ENCODE peak calls at places on chromosomes 12 and 14, in six cellular contexts. One of them, this sample, is unnamed.

GRCh38 chr14:76011959-76012802 is 26.6 kb downstream of the IFT43 start:
- DNase-seq in CD8-positive, alpha-beta T cell: no peak
- DNase-seq in naive thymus-derived CD4-positive, alpha-beta T cell: no peak
- DNase-seq in psoas muscle: no peak
- DNase-seq in K562: no peak
- DNase-seq in tibial artery: peak; percentile 86
- DNase-seq in this sample: no peak

GRCh38 chr12:107461222-107461980 is 224.2 kb upstream of the PWP1 start:
- DNase-seq in naive thymus-derived CD4-positive, alpha-beta T cell: no peak
- DNase-seq in psoas muscle: no peak
- DNase-seq in tibial artery: no peak
- DNase-seq in K562: no peak
- DNase-seq in CD8-positive, alpha-beta T cell: no peak
- DNase-seq in this sample: peak; percentile 95

GRCh38 chr14:63563370-63564026 is 20.3 kb upstream of the PPP2R5E start:
- DNase-seq in CD8-positive, alpha-beta T cell: no peak
- DNase-seq in psoas muscle: no peak
- DNase-seq in tibial artery: no peak
- DNase-seq in K562: peak; percentile 13
- DNase-seq in naive thymus-derived CD4-positive, alpha-beta T cell: no peak
- DNase-seq in this sample: no peak

GRCh38 chr14:85534914-85535313 is 5.0 kb downstream of the FLRT2 start:
- DNase-seq in K562: no peak
- DNase-seq in CD8-positive, alpha-beta T cell: no peak
- DNase-seq in tibial artery: no peak
- DNase-seq in psoas muscle: no peak
- DNase-seq in naive thymus-derived CD4-positive, alpha-beta T cell: no peak
- DNase-seq in this sample: no peak

GRCh38 chr14:57818511-57818910 is 47.4 kb downstream of the SLC35F4 start:
- DNase-seq in CD8-positive, alpha-beta T cell: no peak
- DNase-seq in tibial artery: no peak
- DNase-seq in psoas muscle: no peak
- DNase-seq in K562: no peak
- DNase-seq in naive thymus-derived CD4-positive, alpha-beta T cell: no peak
- DNase-seq in this sample: no peak

GRCh38 chr12:102329883-102330282 is 132.2 kb upstream of the PMCH start:
- DNase-seq in K562: no peak
- DNase-seq in tibial artery: no peak
- DNase-seq in psoas muscle: no peak
- DNase-seq in CD8-positive, alpha-beta T cell: no peak
- DNase-seq in naive thymus-derived CD4-positive, alpha-beta T cell: no peak
- DNase-seq in this sample: no peak

GRCh38 chr14:65308536-65308935 is 104.0 kb upstream of the FUT8 start:
- DNase-seq in CD8-positive, alpha-beta T cell: no peak
- DNase-seq in tibial artery: no peak
- DNase-seq in naive thymus-derived CD4-positive, alpha-beta T cell: no peak
- DNase-seq in K562: no peak
- DNase-seq in psoas muscle: no peak
- DNase-seq in this sample: no peak

GRCh38 chr14:83765200-83765599 is 1764.7 kb upstream of the FLRT2 start:
- DNase-seq in K562: no peak
- DNase-seq in CD8-positive, alpha-beta T cell: no peak
- DNase-seq in tibial artery: no peak
- DNase-seq in naive thymus-derived CD4-positive, alpha-beta T cell: no peak
- DNase-seq in psoas muscle: no peak
- DNase-seq in this sample: no peak

GRCh38 chr12:54723653-54724256 is 75.6 kb upstream of the DCD start:
- DNase-seq in CD8-positive, alpha-beta T cell: peak; percentile 18
- DNase-seq in naive thymus-derived CD4-positive, alpha-beta T cell: peak; percentile 39
- DNase-seq in psoas muscle: no peak
- DNase-seq in K562: peak; percentile 52
- DNase-seq in tibial artery: no peak
- DNase-seq in this sample: no peak

GRCh38 chr14:100606687-100607610 is 19.7 kb upstream of the BEGAIN start:
- DNase-seq in tibial artery: peak; percentile 6
- DNase-seq in K562: no peak
- DNase-seq in CD8-positive, alpha-beta T cell: no peak
- DNase-seq in naive thymus-derived CD4-positive, alpha-beta T cell: no peak
- DNase-seq in psoas muscle: no peak
- DNase-seq in this sample: no peak

GRCh38 chr12:117486840-117487659 is 125.6 kb upstream of the NOS1 start:
- DNase-seq in psoas muscle: peak; percentile 74
- DNase-seq in naive thymus-derived CD4-positive, alpha-beta T cell: no peak
- DNase-seq in tibial artery: peak; percentile 71
- DNase-seq in CD8-positive, alpha-beta T cell: no peak
- DNase-seq in K562: no peak
- DNase-seq in this sample: peak; percentile 81

GRCh38 chr14:23121401-23121800 is 2.3 kb upstream of the CEBPE start:
- DNase-seq in tibial artery: peak; percentile 69
- DNase-seq in CD8-positive, alpha-beta T cell: no peak
- DNase-seq in psoas muscle: peak; percentile 42
- DNase-seq in naive thymus-derived CD4-positive, alpha-beta T cell: no peak
- DNase-seq in K562: no peak
- DNase-seq in this sample: no peak

GRCh38 chr12:106189341-106189740 is 50.6 kb upstream of the NUAK1 start:
- DNase-seq in tibial artery: no peak
- DNase-seq in K562: no peak
- DNase-seq in CD8-positive, alpha-beta T cell: no peak
- DNase-seq in naive thymus-derived CD4-positive, alpha-beta T cell: no peak
- DNase-seq in psoas muscle: no peak
- DNase-seq in this sample: no peak

GRCh38 chr14:105092912-105093425 is 27.7 kb upstream of the GPR132 start:
- DNase-seq in tibial artery: peak; percentile 75
- DNase-seq in K562: peak; percentile 36
- DNase-seq in CD8-positive, alpha-beta T cell: peak; percentile 65
- DNase-seq in naive thymus-derived CD4-positive, alpha-beta T cell: peak; percentile 51
- DNase-seq in psoas muscle: peak; percentile 68
- DNase-seq in this sample: peak; percentile 65

GRCh38 chr14:103727313-103728000 is 11.8 kb downstream of the ZFYVE21 start:
- DNase-seq in psoas muscle: peak; percentile 3
- DNase-seq in CD8-positive, alpha-beta T cell: no peak
- DNase-seq in K562: no peak
- DNase-seq in tibial artery: no peak
- DNase-seq in naive thymus-derived CD4-positive, alpha-beta T cell: no peak
- DNase-seq in this sample: no peak

GRCh38 chr12:4707306-4707705 is 12.9 kb upstream of the GALNT8 start:
- DNase-seq in K562: no peak
- DNase-seq in psoas muscle: no peak
- DNase-seq in tibial artery: no peak
- DNase-seq in naive thymus-derived CD4-positive, alpha-beta T cell: no peak
- DNase-seq in CD8-positive, alpha-beta T cell: no peak
- DNase-seq in this sample: no peak

GRCh38 chr12:89259831-89260230 is 92.5 kb downstream of the DUSP6 start:
- DNase-seq in K562: no peak
- DNase-seq in naive thymus-derived CD4-positive, alpha-beta T cell: no peak
- DNase-seq in psoas muscle: no peak
- DNase-seq in tibial artery: no peak
- DNase-seq in CD8-positive, alpha-beta T cell: no peak
- DNase-seq in this sample: no peak

GRCh38 chr12:99057670-99058069 is 412.6 kb downstream of the APAF1 start:
- DNase-seq in CD8-positive, alpha-beta T cell: no peak
- DNase-seq in psoas muscle: no peak
- DNase-seq in naive thymus-derived CD4-positive, alpha-beta T cell: no peak
- DNase-seq in tibial artery: no peak
- DNase-seq in K562: no peak
- DNase-seq in this sample: no peak

GRCh38 chr14:76867536-76868452 is 41.6 kb downstream of the LRRC74A start:
- DNase-seq in K562: no peak
- DNase-seq in tibial artery: no peak
- DNase-seq in naive thymus-derived CD4-positive, alpha-beta T cell: peak; percentile 53
- DNase-seq in CD8-positive, alpha-beta T cell: peak; percentile 46
- DNase-seq in psoas muscle: no peak
- DNase-seq in this sample: no peak

GRCh38 chr14:51849095-51849494 is 11.3 kb upstream of the GNG2 start:
- DNase-seq in tibial artery: no peak
- DNase-seq in CD8-positive, alpha-beta T cell: no peak
- DNase-seq in naive thymus-derived CD4-positive, alpha-beta T cell: no peak
- DNase-seq in K562: no peak
- DNase-seq in psoas muscle: no peak
- DNase-seq in this sample: no peak

GRCh38 chr12:94282675-94283074 is 134.3 kb downstream of the PLXNC1 start:
- DNase-seq in CD8-positive, alpha-beta T cell: peak; percentile 50
- DNase-seq in tibial artery: no peak
- DNase-seq in psoas muscle: no peak
- DNase-seq in K562: no peak
- DNase-seq in naive thymus-derived CD4-positive, alpha-beta T cell: no peak
- DNase-seq in this sample: no peak

DNA sequence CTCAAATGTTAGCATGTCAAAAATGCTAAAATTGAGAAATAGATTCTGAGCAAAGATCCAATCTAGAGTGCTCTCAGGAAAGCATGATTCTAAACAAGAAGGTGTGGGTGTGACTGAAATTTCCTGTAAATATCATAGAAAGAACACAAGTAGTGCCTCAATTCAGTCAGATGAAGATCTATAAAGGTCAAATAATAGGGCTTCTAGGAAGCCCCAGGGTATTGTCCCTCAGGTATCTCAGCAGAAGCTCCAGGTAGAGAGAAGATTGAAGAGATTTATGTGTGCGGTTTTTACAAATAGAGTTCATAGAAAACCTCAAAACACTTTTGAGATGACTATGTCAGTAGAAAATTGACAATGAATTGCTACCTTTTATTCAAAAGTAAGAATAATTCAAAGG is 13.0 kb downstream of the KLRD1 start:
- DNase-seq in psoas muscle: no peak
- DNase-seq in naive thymus-derived CD4-positive, alpha-beta T cell: no peak
- DNase-seq in K562: no peak
- DNase-seq in CD8-positive, alpha-beta T cell: no peak
- DNase-seq in tibial artery: no peak
- DNase-seq in this sample: no peak
- H3K4me3 ChIP-seq in psoas muscle: no peak overlapping the region
- H3K4me3 ChIP-seq in naive thymus-derived CD4-positive, alpha-beta T cell: no peak overlapping the region
- H3K4me3 ChIP-seq in K562: no peak overlapping the region
- H3K4me3 ChIP-seq in CD8-positive, alpha-beta T cell: no peak overlapping the region
- H3K4me3 ChIP-seq in tibial artery: no peak overlapping the region
- H3K4me3 ChIP-seq in this sample: no peak overlapping the region

GRCh38 chr14:101839236-101839635 is 77.7 kb downstream of the PPP2R5C start:
- DNase-seq in tibial artery: no peak
- DNase-seq in CD8-positive, alpha-beta T cell: no peak
- DNase-seq in naive thymus-derived CD4-positive, alpha-beta T cell: peak; percentile 47
- DNase-seq in K562: no peak
- DNase-seq in psoas muscle: no peak
- DNase-seq in this sample: no peak
- H3K4me1 ChIP-seq in tibial artery: peaks cover 36% of the 10 kb centered on the region
- H3K4me1 ChIP-seq in CD8-positive, alpha-beta T cell: peaks cover 83% of the 10 kb centered on the region
- H3K4me1 ChIP-seq in naive thymus-derived CD4-positive, alpha-beta T cell: peaks cover 94% of the 10 kb centered on the region
- H3K4me1 ChIP-seq in K562: peaks cover 10% of the 10 kb centered on the region
- H3K4me1 ChIP-seq in psoas muscle: peaks cover 40% of the 10 kb centered on the region
- H3K4me1 ChIP-seq in this sample: peaks cover 12% of the 10 kb centered on the region

GRCh38 chr12:113359939-113360748 is 1.8 kb downstream of the PLBD2 start:
- DNase-seq in CD8-positive, alpha-beta T cell: no peak
- DNase-seq in psoas muscle: peak; percentile 42
- DNase-seq in K562: no peak
- DNase-seq in naive thymus-derived CD4-positive, alpha-beta T cell: no peak
- DNase-seq in tibial artery: no peak
- DNase-seq in this sample: no peak
- H3K4me3 ChIP-seq in CD8-positive, alpha-beta T cell: no peak overlapping the region
- H3K4me3 ChIP-seq in psoas muscle: peak overlapping the region; percentile 94
- H3K4me3 ChIP-seq in K562: peak overlapping the region; percentile 96
- H3K4me3 ChIP-seq in naive thymus-derived CD4-positive, alpha-beta T cell: no peak overlapping the region
- H3K4me3 ChIP-seq in tibial artery: peak overlapping the region; percentile 68
- H3K4me3 ChIP-seq in this sample: no peak overlapping the region

DNA sequence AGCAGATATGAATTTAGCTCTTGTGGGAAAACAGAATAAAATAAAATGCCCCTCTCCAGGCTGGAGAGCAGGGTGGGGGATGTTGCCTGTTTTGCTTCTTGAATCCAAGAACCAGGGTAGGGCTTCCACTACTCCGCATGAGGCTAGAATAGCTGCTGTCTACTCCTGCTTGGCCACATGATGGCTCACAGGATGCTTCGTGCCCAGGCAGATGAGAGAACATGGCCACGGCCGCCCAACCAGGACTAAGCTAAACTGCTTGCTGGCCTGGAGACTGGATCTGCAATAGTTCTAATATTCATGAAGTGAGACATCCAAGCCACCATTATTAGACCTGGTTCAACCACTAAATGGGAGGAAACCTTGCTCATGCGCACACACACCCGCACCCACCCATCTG is 122.2 kb upstream of the METAP2 start:
- DNase-seq in psoas muscle: no peak
- DNase-seq in K562: peak; percentile 29
- DNase-seq in naive thymus-derived CD4-positive, alpha-beta T cell: no peak
- DNase-seq in CD8-positive, alpha-beta T cell: no peak
- DNase-seq in tibial artery: peak; percentile 72
- DNase-seq in this sample: no peak
- H3K4me1 ChIP-seq in psoas muscle: peaks cover 7% of the 10 kb centered on the region
- H3K4me1 ChIP-seq in K562: no peaks in the 10 kb centered on the region
- H3K4me1 ChIP-seq in naive thymus-derived CD4-positive, alpha-beta T cell: no peaks in the 10 kb centered on the region
- H3K4me1 ChIP-seq in CD8-positive, alpha-beta T cell: no peaks in the 10 kb centered on the region
- H3K4me1 ChIP-seq in tibial artery: no peaks in the 10 kb centered on the region
- H3K4me1 ChIP-seq in this sample: no peaks in the 10 kb centered on the region

GRCh38 chr12:122183588-122183940 is 641 bp downstream of the LRRC43 start:
- DNase-seq in psoas muscle: no peak
- DNase-seq in CD8-positive, alpha-beta T cell: no peak
- DNase-seq in tibial artery: no peak
- DNase-seq in naive thymus-derived CD4-positive, alpha-beta T cell: no peak
- DNase-seq in K562: no peak
- DNase-seq in this sample: no peak
- H3K4me3 ChIP-seq in psoas muscle: peak overlapping the region; percentile 70
- H3K4me3 ChIP-seq in CD8-positive, alpha-beta T cell: peak overlapping the region; percentile 55
- H3K4me3 ChIP-seq in tibial artery: peak overlapping the region; percentile 57
- H3K4me3 ChIP-seq in naive thymus-derived CD4-positive, alpha-beta T cell: no peak overlapping the region
- H3K4me3 ChIP-seq in K562: no peak overlapping the region
- H3K4me3 ChIP-seq in this sample: no peak overlapping the region

DNA sequence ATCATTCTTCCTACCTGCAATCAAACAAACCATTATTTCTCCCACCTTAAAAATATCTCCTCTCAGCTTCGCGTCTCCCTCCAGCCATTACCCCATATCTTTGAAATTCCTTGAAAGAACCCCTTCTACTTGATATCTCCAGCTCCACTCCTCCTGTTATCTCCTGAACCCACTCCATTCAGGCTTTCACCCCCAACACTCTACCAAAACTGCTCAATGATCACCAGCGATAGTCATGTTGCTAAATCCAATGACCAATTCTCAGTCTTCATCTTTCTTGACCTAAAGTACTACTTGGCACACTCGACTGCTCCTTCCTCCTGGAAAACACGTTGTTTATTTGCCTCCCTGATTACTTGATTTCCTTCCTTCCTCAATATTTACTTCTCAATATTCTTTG is 70.1 kb downstream of the DUSP16 start:
- DNase-seq in psoas muscle: no peak
- DNase-seq in K562: peak; percentile 46
- DNase-seq in tibial artery: no peak
- DNase-seq in naive thymus-derived CD4-positive, alpha-beta T cell: no peak
- DNase-seq in CD8-positive, alpha-beta T cell: no peak
- DNase-seq in this sample: no peak
- H3K4me1 ChIP-seq in psoas muscle: peaks cover 5% of the 10 kb centered on the region
- H3K4me1 ChIP-seq in K562: no peaks in the 10 kb centered on the region
- H3K4me1 ChIP-seq in tibial artery: no peaks in the 10 kb centered on the region
- H3K4me1 ChIP-seq in naive thymus-derived CD4-positive, alpha-beta T cell: no peaks in the 10 kb centered on the region
- H3K4me1 ChIP-seq in CD8-positive, alpha-beta T cell: no peaks in the 10 kb centered on the region
- H3K4me1 ChIP-seq in this sample: no peaks in the 10 kb centered on the region